ENCODE peak calls at places on chromosomes 11 and 22, in six cellular contexts. N is mesenchymal stem cell, T is IMR-90, G is H9, L is trophoblast cell, R is H1. D is an unnamed sample.

GRCh38 chr11:80533463-80533862 is 1092.6 kb upstream of the TENM4 start:
- DNase-seq in N (no peak), T (no peak), G (no peak), L (no peak), R (no peak), D (no peak)

GRCh38 chr11:18230859-18231258 is 5.7 kb downstream of the SAA4 start:
- DNase-seq in N (no peak), T (no peak), G (no peak), L (no peak), R (no peak), D (no peak)

GRCh38 chr22:29031236-29031982 is 30.2 kb downstream of the C22orf31 start:
- DNase-seq in N (peak; percentile 100), T (peak; percentile 98), G (peak; percentile 74), L (peak; percentile 55), R (peak; percentile 60), D (peak; percentile 55)

GRCh38 chr11:111526501-111526900 is 11.9 kb downstream of the HOATZ start:
- DNase-seq in N (peak; percentile 67), T (peak; percentile 93), G (no peak), L (no peak), R (no peak), D (no peak)

GRCh38 chr22:37082251-37082650 is 27.3 kb downstream of the TMPRSS6 start:
- DNase-seq in N (no peak), T (peak; percentile 7), G (no peak), L (no peak), R (no peak), D (no peak)

GRCh38 chr11:47916361-47916841 is 64.0 kb upstream of the PTPRJ start:
- DNase-seq in N (peak; percentile 53), T (no peak), G (no peak), L (peak; percentile 98), R (no peak), D (no peak)

GRCh38 chr11:72813740-72814138 is 472 bp upstream of the ATG16L2 start:
- DNase-seq in N (no peak), T (peak; percentile 66), G (peak; percentile 75), L (peak; percentile 86), R (no peak), D (no peak)

GRCh38 chr11:124470516-124471231 is 25.2 kb upstream of the OR8B8 start:
- DNase-seq in N (no peak), T (no peak), G (no peak), L (no peak), R (no peak), D (no peak)

GRCh38 chr11:57294225-57295131 is 30.3 kb downstream of the TNKS1BP1 start:
- DNase-seq in N (no peak), T (peak; percentile 52), G (no peak), L (peak; percentile 83), R (no peak), D (no peak)

GRCh38 chr22:25368271-25368670 is 148.8 kb downstream of the CRYBB2 start:
- DNase-seq in N (peak; percentile 45), T (peak; percentile 77), G (no peak), L (no peak), R (no peak), D (no peak)

GRCh38 chr22:45427114-45427513 is 13.6 kb downstream of the RIBC2 start:
- DNase-seq in N (no peak), T (no peak), G (no peak), L (no peak), R (no peak), D (no peak)

GRCh38 chr11:46618789-46619188 is 1.4 kb downstream of the ATG13 start:
- DNase-seq in N (no peak), T (no peak), G (no peak), L (no peak), R (no peak), D (no peak)

GRCh38 chr11:36231300-36231699 is 57.9 kb downstream of the COMMD9 start:
- DNase-seq in N (peak; percentile 83), T (peak; percentile 66), G (no peak), L (no peak), R (no peak), D (no peak)

GRCh38 chr11:65615950-65616574 is 486 bp downstream of the PCNX3 start:
- DNase-seq in N (no peak), T (no peak), G (no peak), L (peak; percentile 16), R (no peak), D (no peak)

GRCh38 chr11:65340226-65340625 is 6.6 kb downstream of the DPF2 start:
- DNase-seq in N (no peak), T (no peak), G (no peak), L (no peak), R (no peak), D (no peak)

GRCh38 chr11:75431533-75432525 is 1.2 kb downstream of the KLHL35 start:
- DNase-seq in N (no peak), T (no peak), G (peak; percentile 61), L (no peak), R (no peak), D (no peak)

GRCh38 chr22:46734830-46735453 is 3.1 kb downstream of the CERK start:
- DNase-seq in N (peak; percentile 4), T (no peak), G (no peak), L (peak; percentile 18), R (no peak), D (no peak)

GRCh38 chr11:91869751-91870150 is 354.9 kb upstream of the FAT3 start:
- DNase-seq in N (no peak), T (no peak), G (no peak), L (no peak), R (no peak), D (no peak)

GRCh38 chr22:24525416-24526037 is 29.4 kb downstream of the GUCD1 start:
- DNase-seq in N (peak; percentile 70), T (peak; percentile 65), G (peak; percentile 85), L (peak; percentile 95), R (peak; percentile 91), D (peak; percentile 59)

GRCh38 chr11:134958336-134958640 is 546.2 kb upstream of the B3GAT1 start:
- DNase-seq in N (no peak), T (no peak), G (no peak), L (no peak), R (no peak), D (no peak)

GRCh38 chr11:44978961-44979331 is 28.3 kb upstream of the TP53I11 start:
- DNase-seq in N (no peak), T (no peak), G (no peak), L (no peak), R (no peak), D (no peak)

GRCh38 chr11:35619754-35620640 is 1.7 kb downstream of the FJX1 start:
- DNase-seq in N (peak; percentile 61), T (peak; percentile 45), G (peak; percentile 88), L (peak; percentile 13), R (peak; percentile 73), D (peak; percentile 66)

GRCh38 chr11:122698390-122698789 is 42.9 kb downstream of the UBASH3B start:
- DNase-seq in N (no peak), T (no peak), G (no peak), L (peak; percentile 48), R (no peak), D (no peak)

GRCh38 chr11:68978626-68978930 is 2.2 kb downstream of the MRGPRD start:
- DNase-seq in N (no peak), T (no peak), G (no peak), L (no peak), R (no peak), D (no peak)

GRCh38 chr11:13386567-13386966 is 76.5 kb downstream of the BTBD10 start:
- DNase-seq in N (no peak), T (no peak), G (no peak), L (no peak), R (no peak), D (no peak)

GRCh38 chr22:48044484-48045060 is 1282.1 kb downstream of the TBC1D22A start:
- DNase-seq in N (no peak), T (no peak), G (no peak), L (no peak), R (peak; percentile 51), D (no peak)

GRCh38 chr22:50621948-50622722 is 5.8 kb downstream of the ARSA start:
- DNase-seq in N (no peak), T (no peak), G (peak; percentile 36), L (peak; percentile 20), R (peak; percentile 50), D (no peak)

GRCh38 chr11:115241899-115242298 is 262.3 kb downstream of the CADM1 start:
- DNase-seq in N (no peak), T (no peak), G (no peak), L (no peak), R (no peak), D (no peak)

GRCh38 chr11:105215528-105215927 is 76.0 kb upstream of the CARD18 start:
- DNase-seq in N (no peak), T (no peak), G (no peak), L (no peak), R (no peak), D (no peak)
- H4K91ac ChIP-seq in N (no peak overlapping the region), T (no peak overlapping the region), G (no peak overlapping the region), L (no peak overlapping the region), R (no peak overlapping the region), D (no peak overlapping the region)

GRCh38 chr11:12100886-12101285 is 9.5 kb upstream of the MICAL2 start:
- DNase-seq in N (no peak), T (no peak), G (no peak), L (peak; percentile 63), R (no peak), D (no peak)
- H4K91ac ChIP-seq in N (no peak overlapping the region), T (no peak overlapping the region), G (no peak overlapping the region), L (no peak overlapping the region), R (no peak overlapping the region), D (no peak overlapping the region)

DNA sequence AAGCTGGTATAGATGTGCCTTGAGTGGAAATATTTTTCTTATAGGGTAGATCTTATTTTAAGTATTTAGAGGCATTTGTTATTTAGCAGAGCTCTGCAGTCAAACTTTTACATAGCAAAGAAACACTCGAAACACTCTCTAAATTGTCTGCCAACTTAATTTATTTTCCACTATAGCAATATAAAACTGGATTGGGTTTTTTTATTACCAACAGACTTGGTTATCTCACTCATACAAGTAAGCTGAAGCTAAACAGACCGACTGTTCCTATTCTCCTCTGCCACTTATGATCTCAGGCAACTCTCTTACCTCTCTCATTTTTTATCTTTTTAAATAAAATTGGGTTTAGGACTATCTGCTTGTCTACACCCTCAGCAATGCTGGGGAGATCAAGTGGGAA is 4.6 kb downstream of the RAB38 start:
- DNase-seq in N (no peak), T (no peak), G (no peak), L (no peak), R (no peak), D (no peak)
- H4K91ac ChIP-seq in N (no peak overlapping the region), T (no peak overlapping the region), G (no peak overlapping the region), L (no peak overlapping the region), R (no peak overlapping the region), D (no peak overlapping the region)

GRCh38 chr22:42365337-42365865 is 66.8 kb downstream of the NFAM1 start:
- DNase-seq in N (no peak), T (no peak), G (peak; percentile 66), L (peak; percentile 74), R (no peak), D (no peak)
- H4K91ac ChIP-seq in N (no peak overlapping the region), T (no peak overlapping the region), G (no peak overlapping the region), L (no peak overlapping the region), R (no peak overlapping the region), D (no peak overlapping the region)

GRCh38 chr11:110431212-110432073 is 1.7 kb downstream of the FDX1 start:
- DNase-seq in N (peak; percentile 33), T (peak; percentile 31), G (no peak), L (peak; percentile 49), R (no peak), D (no peak)
- H4K91ac ChIP-seq in N (no peak overlapping the region), T (no peak overlapping the region), G (no peak overlapping the region), L (no peak overlapping the region), R (no peak overlapping the region), D (no peak overlapping the region)

GRCh38 chr22:44270556-44270880 is 42.2 kb downstream of the SHISAL1 start:
- DNase-seq in N (no peak), T (no peak), G (no peak), L (no peak), R (no peak), D (no peak)
- H4K91ac ChIP-seq in N (no peak overlapping the region), T (no peak overlapping the region), G (no peak overlapping the region), L (no peak overlapping the region), R (no peak overlapping the region), D (no peak overlapping the region)